ENCODE peak calls at places on chromosomes 5 and 9, in four cellular contexts. B is ovary, R is uterus, T is upper lobe of left lung. A is an unnamed sample.

GRCh38 chr9:126093771-126094170 is 232.9 kb upstream of the MVB12B start:
- DNase-seq in B (no peak), R (no peak), T (no peak), A (no peak)

GRCh38 chr9:126386088-126386487 is 59.5 kb downstream of the MVB12B start:
- DNase-seq in B (no peak), R (no peak), T (no peak), A (no peak)

GRCh38 chr9:108156270-108156998 is 666.9 kb upstream of the KLF4 start:
- DNase-seq in B (no peak), R (no peak), T (no peak), A (no peak)

GRCh38 chr9:130946778-130947617 is 8.0 kb upstream of the FIBCD1 start:
- DNase-seq in B (no peak), R (no peak), T (no peak), A (no peak)

GRCh38 chr9:38145526-38146053 is 76.6 kb upstream of the SHB start:
- DNase-seq in B (no peak), R (no peak), T (no peak), A (no peak)

GRCh38 chr5:139296862-139297326 is 3.4 kb downstream of the MATR3 start:
- DNase-seq in B (no peak), R (no peak), T (no peak), A (no peak)

GRCh38 chr5:131649160-131649559 is 14.1 kb upstream of the RAPGEF6 start:
- DNase-seq in B (no peak), R (no peak), T (no peak), A (no peak)

GRCh38 chr9:2214707-2215106 is 199.6 kb downstream of the SMARCA2 start:
- DNase-seq in B (no peak), R (no peak), T (no peak), A (no peak)

GRCh38 chr5:83589786-83590185 is 118.2 kb downstream of the VCAN start:
- DNase-seq in B (no peak), R (no peak), T (no peak), A (no peak)

GRCh38 chr5:90548069-90548593 is 10.5 kb upstream of the ADGRV1 start:
- DNase-seq in B (no peak), R (no peak), T (no peak), A (peak; percentile 77)

GRCh38 chr9:126401581-126401980 is 75.0 kb downstream of the MVB12B start:
- DNase-seq in B (no peak), R (no peak), T (no peak), A (no peak)

GRCh38 chr9:37996812-37997202 is 72.2 kb downstream of the SHB start:
- DNase-seq in B (no peak), R (no peak), T (no peak), A (no peak)

GRCh38 chr5:141923443-141924313 is at the start of gene DELE1:
- DNase-seq in B (peak; percentile 95), R (peak; percentile 95), T (peak; percentile 96), A (peak; percentile 94)
- TF ChIP-seq POLR2A in B (peak; percentile 87), R (peak; percentile 61), T (peak; percentile 80), A (peak; percentile 90)

GRCh38 chr5:3288325-3288724 is 307.3 kb upstream of the IRX1 start:
- DNase-seq in B (no peak), R (no peak), T (peak; percentile 64), A (no peak)
- H3K9me3 ChIP-seq in B (no peaks in the 10 kb centered on the region), R (no peaks in the 10 kb centered on the region), T (no peaks in the 10 kb centered on the region), A (no peaks in the 10 kb centered on the region)

DNA sequence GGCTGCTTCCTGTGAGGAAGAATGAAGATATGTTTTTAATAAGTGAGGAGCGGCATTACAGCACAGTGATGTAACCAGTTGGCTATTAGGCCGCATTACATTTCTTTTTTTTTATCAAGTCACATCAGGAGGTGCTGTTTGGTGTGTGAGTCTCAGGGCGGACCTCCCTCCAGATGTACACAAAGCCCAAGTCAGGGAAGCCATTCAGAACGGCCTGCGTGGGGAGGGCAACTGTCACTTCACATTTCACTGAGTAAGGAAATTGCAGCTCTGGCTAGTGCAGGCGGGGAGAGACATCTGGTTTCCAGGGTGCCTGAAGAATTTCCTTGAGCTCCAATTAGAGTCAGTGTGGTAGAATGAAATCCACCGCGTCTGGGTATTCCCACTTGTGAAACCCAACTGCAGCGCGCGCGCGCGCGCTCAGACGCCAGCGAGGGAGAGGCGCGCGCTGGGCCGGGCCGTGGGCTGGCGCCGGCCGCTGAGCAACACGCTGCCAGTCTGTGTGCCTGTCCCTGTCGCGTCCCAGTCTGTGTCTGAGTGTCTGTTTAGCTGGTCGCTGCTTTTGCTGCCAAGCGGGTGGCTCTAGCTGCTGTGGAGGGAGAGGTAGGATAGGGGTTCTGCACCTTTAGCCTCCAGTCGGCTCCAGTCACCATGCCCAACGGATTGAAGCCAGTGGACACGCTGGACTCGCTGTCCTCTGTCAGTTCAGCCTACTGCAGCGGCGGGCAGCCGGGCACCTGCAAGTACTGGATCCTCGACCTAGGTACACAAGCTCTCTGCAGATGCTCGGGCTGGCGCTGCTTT is 140.8 kb upstream of the OTULINL start:
- DNase-seq in B (peak; percentile 83), R (peak; percentile 71), T (peak; percentile 91), A (peak; percentile 62)
- TF ChIP-seq POLR2A in B (peak; percentile 37), R (no peak), T (no peak), A (no peak)

DNA sequence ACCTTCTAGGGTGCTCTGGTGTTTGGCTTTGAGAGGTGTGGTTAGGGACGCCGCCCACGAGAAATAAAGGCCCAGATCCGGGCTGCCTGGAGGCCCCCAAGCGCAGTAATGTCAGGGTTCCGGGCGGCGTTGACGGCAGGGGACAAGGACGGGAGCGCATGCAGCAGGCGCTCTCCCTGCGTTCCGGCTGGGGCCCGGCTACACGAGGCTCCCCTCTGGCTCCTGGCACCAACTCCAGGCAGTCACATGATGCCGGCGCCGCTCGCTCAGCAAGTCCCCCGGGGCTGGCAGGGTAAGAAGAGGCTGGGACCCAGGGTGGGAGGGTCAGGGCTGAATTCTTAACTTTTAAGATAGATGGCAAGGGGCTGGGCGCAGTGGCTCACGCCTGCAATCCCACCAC is 28.1 kb downstream of the UBTD2 start:
- DNase-seq in B (no peak), R (no peak), T (peak; percentile 74), A (no peak)
- H3K9me3 ChIP-seq in B (no peaks in the 10 kb centered on the region), R (peaks cover 5% of the 10 kb centered on the region), T (peaks cover 17% of the 10 kb centered on the region), A (no peaks in the 10 kb centered on the region)

DNA sequence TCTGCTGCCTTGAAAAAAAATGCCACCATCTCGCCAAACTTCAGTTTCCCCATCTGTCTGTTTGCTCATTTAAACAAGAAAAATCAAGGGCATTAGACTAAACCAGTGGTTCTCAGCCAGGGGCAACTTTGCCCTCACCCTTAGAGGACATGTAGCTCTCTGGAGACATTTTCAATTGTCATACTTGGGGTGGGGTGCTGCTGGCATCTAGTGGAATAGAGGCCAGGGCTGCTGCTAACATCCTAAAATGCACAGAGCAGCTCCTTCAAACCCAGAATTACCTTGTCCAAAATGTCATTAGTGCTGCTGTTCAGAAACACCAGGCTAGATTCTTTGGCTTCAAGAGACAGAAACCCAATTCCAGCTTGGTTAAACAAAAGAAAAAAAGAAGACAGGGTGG is 71.1 kb upstream of the FOXE1 start:
- DNase-seq in B (no peak), R (no peak), T (no peak), A (no peak)
- TF ChIP-seq POLR2A in B (no peak), R (no peak), T (no peak), A (no peak)

DNA sequence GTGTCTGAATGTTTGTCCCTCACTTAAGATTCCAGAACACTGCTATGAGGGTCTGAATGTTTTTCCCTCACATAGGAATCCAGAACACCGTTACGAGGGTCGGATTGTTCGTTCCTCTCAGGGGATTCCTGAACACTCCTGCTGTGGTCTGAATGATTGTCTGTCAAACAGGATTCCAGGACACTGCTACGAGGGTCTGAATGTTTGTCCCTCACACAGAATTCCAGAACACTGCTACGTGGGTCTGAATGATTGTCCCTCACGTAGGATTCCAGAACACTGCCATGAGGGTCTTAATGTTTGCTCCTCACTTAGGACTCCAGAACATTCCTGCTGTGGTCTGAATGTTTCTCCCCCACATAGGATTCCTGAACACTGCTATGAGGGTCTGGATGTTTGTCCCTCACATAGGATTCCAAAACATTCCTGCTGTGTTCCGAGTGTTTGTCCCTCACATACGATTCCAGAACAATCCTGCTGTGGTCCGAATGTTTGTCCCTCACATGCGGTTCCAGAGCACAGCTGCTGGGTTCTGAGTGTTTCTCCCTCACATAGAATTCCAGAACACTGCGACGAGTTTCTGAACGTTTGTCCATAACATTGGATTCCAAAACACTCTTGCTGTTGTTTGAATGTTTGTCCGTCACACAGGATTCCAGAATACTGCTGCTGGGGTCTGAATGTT is 199.5 kb downstream of the FOXD4L6 start:
- DNase-seq in B (no peak), R (no peak), T (no peak), A (no peak)
- H3K9me3 ChIP-seq in B (peaks cover 52% of the 10 kb centered on the region), R (peaks cover 61% of the 10 kb centered on the region), T (peaks cover 89% of the 10 kb centered on the region), A (peaks cover 74% of the 10 kb centered on the region)

DNA sequence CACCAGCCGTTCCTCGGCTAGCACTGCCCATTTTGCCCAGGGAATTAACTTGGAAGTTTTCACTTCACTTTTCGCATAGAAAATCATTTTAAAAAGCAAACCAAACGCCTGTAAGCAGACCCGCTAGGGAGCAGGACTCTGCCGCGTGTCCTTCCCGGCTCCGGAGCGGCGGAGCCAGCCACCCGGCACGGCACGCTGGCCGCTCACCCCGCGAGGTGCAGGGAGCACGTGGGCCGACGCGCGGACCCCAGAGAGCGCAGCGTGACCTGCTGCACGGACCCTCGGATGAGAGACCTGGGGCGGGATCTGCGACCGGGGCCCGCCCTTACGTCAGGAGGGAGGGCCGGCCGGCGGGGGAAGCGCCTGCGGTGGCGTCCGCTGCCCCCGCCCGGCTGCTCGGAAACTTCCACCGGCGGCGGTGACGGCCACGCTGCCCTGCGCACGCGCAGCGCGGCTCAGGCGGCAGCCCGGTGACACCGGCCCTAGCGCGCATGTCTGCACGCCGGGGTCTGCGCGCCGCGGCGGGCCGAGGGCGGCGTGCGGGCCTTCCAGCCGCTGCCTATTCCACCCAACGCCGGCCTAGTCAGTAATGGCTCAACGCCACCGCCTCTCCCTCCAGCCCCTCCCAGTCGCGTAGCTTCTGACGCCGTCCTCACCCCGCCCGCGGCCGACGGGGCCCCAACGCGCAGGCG is 504 bp upstream of the TENT4A start:
- DNase-seq in B (peak; percentile 98), R (peak; percentile 97), T (no peak), A (peak; percentile 98)
- TF ChIP-seq POLR2A in B (peak; percentile 57), R (peak; percentile 56), T (peak; percentile 48), A (peak; percentile 54)

GRCh38 chr5:180034564-180034963 is 37.0 kb downstream of the RNF130 start:
- DNase-seq in B (no peak), R (no peak), T (no peak), A (no peak)
- H3K9me3 ChIP-seq in B (peaks cover 4% of the 10 kb centered on the region), R (peaks cover 16% of the 10 kb centered on the region), T (peaks cover 8% of the 10 kb centered on the region), A (no peaks in the 10 kb centered on the region)

DNA sequence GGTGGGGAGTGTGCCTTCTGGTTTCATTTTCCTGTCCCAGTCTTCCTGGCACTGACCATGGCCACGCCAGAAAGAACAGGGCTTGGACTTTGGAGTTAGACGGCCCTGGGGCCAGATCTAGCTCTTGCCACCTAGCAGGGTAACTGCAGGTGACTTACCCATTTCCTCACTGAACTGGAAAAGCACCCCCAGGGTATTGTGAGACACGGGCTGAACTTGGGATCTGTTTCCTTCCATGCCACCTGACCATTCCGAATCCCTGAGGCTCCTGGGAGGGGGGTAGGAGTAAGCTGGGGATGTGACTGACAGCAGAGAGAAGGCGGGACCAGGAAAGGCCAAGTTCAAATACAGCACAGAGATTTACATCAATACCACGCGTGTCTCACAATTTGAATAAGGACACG is 9.4 kb downstream of the HNRNPAB start:
- DNase-seq in B (no peak), R (no peak), T (no peak), A (peak; percentile 34)
- TF ChIP-seq POLR2A in B (no peak), R (no peak), T (no peak), A (no peak)